ENCODE peak calls at places on chromosome 20, in four cellular contexts. N, M, C and H are unnamed samples.

GRCh38 chr20:63837475-63837874 is 6.4 kb upstream of the ZBTB46 start:
- DNase-seq in N (no peak), M (no peak), C (no peak), H (no peak)

GRCh38 chr20:52103911-52104545 is 87.6 kb downstream of the ZFP64 start:
- DNase-seq in N (no peak), M (no peak), C (no peak), H (no peak)

GRCh38 chr20:48437146-48437545 is 390.7 kb downstream of the PREX1 start:
- DNase-seq in N (no peak), M (no peak), C (no peak), H (no peak)

GRCh38 chr20:63694596-63695418 is 1.6 kb upstream of the TNFRSF6B start:
- DNase-seq in N (no peak), M (no peak), C (no peak), H (no peak)

GRCh38 chr20:7410150-7410549 is 530.1 kb downstream of the HAO1 start:
- DNase-seq in N (no peak), M (no peak), C (no peak), H (no peak)

GRCh38 chr20:48919882-48920526 is 1.5 kb upstream of the ARFGEF2 start:
- DNase-seq in N (peak), M (no peak), C (no peak), H (no peak)

GRCh38 chr20:50450961-50451752 is 59.0 kb upstream of the PTPN1 start:
- DNase-seq in N (peak), M (no peak), C (peak), H (no peak)

GRCh38 chr20:50478162-50479036 is 31.8 kb upstream of the PTPN1 start:
- DNase-seq in N (peak), M (peak), C (no peak), H (peak)

GRCh38 chr20:6053064-6053775 is 640 bp downstream of the LRRN4 start:
- DNase-seq in N (no peak), M (no peak), C (no peak), H (no peak)

GRCh38 chr20:40494238-40494637 is 194.8 kb downstream of the MAFB start:
- DNase-seq in N (no peak), M (no peak), C (no peak), H (no peak)

GRCh38 chr20:59955131-59955796 is 3.0 kb upstream of the CDH26 start:
- DNase-seq in N (peak), M (peak), C (no peak), H (peak)

GRCh38 chr20:5065489-5066383 is 54.0 kb downstream of the PCNA start:
- DNase-seq in N (peak), M (no peak), C (no peak), H (peak)

GRCh38 chr20:53162251-53162835 is 190.2 kb downstream of the TSHZ2 start:
- DNase-seq in N (no peak), M (peak), C (no peak), H (peak)

GRCh38 chr20:50843331-50844276 is 48.7 kb downstream of the BCAS4 start:
- DNase-seq in N (no peak), M (no peak), C (no peak), H (no peak)

GRCh38 chr20:35886537-35886936 is 67.8 kb downstream of the SCAND1 start:
- DNase-seq in N (no peak), M (no peak), C (no peak), H (no peak)

DNA sequence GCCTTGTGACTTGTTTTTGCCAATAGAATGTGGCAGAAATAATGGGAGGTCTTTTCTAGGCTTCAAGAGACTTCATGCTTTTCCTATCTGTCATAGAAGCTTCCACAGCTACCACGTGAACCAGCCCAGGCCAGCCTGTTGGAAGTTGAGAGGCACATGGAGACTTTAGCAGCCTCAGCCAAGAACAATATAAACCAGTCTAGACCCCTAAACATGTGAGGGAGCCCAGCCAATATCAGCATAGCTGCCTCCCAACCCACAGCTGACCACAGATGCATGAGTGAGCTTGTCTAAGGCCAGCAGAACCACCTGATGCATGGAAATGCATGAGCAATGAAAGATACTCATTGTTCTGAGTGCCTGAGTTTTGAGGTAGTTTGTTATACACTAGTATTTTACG is 540.7 kb upstream of the BTBD3 start:
- DNase-seq in N (no peak), M (no peak), C (no peak), H (no peak)
- TF ChIP-seq ZBTB33 in N (no peak), M (no peak), C (no peak), H (no peak)

GRCh38 chr20:34365765-34366213 is 2.7 kb downstream of the ITCH start:
- DNase-seq in N (no peak), M (no peak), C (peak), H (no peak)
- TF ChIP-seq CEBPB in N (no peak), M (no peak), C (no peak), H (no peak)

GRCh38 chr20:460707-461106 is 1.6 kb downstream of the TBC1D20 start:
- DNase-seq in N (peak), M (no peak), C (no peak), H (no peak)

GRCh38 chr20:462199-462991 is at the start of gene TBC1D20:
- DNase-seq in N (peak), M (peak), C (peak), H (peak)

GRCh38 chr20:460180-460579 is 2.2 kb downstream of the TBC1D20 start:
- DNase-seq in N (peak), M (no peak), C (no peak), H (no peak)

GRCh38 chr20:461254-462198 is 807 bp downstream of the TBC1D20 start:
- DNase-seq in N (no peak), M (no peak), C (no peak), H (no peak)

GRCh38 chr20:458766-459165 is 3.6 kb downstream of the TBC1D20 start:
- DNase-seq in N (no peak), M (no peak), C (no peak), H (no peak)
- TF ChIP-seq ZBTB33 in N (no peak), M (no peak), C (no peak), H (no peak)

GRCh38 chr20:56519551-56519950 is 5.0 kb upstream of the FAM209A start:
- DNase-seq in N (no peak), M (no peak), C (no peak), H (no peak)

GRCh38 chr20:56520180-56520579 is 4.4 kb upstream of the FAM209A start:
- DNase-seq in N (no peak), M (no peak), C (no peak), H (no peak)

GRCh38 chr20:56517641-56518040 is 6.9 kb upstream of the FAM209A start:
- DNase-seq in N (no peak), M (no peak), C (no peak), H (no peak)

GRCh38 chr20:56518126-56518525 is 6.4 kb upstream of the FAM209A start:
- DNase-seq in N (no peak), M (no peak), C (no peak), H (no peak)

GRCh38 chr20:56518999-56519398 is 5.5 kb upstream of the FAM209A start:
- DNase-seq in N (no peak), M (no peak), C (no peak), H (no peak)
- TF ChIP-seq CEBPB in N (no peak), M (no peak), C (no peak), H (no peak)

DNA sequence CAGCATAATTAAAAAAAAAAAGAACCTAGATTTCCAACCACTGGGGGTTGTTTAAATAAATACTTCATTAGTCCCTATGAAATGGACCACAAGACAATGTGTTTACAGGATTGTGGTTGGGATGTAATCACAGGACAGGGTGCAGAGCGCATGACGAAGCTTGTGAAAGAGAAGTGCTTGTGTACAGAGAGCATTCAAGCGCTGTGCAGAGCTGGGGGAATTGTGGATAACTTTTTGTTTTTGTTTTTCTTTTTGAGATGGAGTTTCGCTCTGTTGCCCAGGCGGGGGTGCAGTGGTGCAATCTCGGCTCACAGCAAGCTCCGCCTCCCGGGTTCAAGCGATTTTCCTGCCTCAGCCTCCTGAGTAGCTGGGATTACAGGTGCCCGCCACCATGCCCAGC is 22.3 kb downstream of the LAMA5 start:
- DNase-seq in N (no peak), M (no peak), C (no peak), H (no peak)
- TF ChIP-seq ZBTB33 in N (peak), M (no peak), C (no peak), H (no peak)

DNA sequence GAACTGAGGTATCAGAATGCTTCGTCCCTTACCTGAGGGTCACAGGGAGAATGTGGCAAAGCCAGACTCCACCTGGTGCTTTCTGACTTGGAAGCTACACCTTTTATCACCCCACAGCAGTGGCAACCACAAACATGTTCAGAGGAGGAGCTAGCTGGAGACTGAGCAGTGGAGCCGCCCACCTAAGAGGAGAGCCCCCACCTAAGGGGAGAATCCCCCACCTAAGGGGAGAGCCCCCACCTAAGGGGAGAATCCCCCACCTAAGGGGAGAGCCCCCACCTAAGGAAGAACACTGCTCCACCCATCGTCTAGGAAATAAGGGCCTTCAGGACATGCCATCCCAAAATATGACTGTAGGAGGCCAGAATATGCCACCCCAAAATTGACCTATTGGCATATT is 4.0 kb downstream of the SLC52A3 start:
- DNase-seq in N (no peak), M (no peak), C (no peak), H (no peak)
- TF ChIP-seq CEBPB in N (no peak), M (no peak), C (no peak), H (no peak)

DNA sequence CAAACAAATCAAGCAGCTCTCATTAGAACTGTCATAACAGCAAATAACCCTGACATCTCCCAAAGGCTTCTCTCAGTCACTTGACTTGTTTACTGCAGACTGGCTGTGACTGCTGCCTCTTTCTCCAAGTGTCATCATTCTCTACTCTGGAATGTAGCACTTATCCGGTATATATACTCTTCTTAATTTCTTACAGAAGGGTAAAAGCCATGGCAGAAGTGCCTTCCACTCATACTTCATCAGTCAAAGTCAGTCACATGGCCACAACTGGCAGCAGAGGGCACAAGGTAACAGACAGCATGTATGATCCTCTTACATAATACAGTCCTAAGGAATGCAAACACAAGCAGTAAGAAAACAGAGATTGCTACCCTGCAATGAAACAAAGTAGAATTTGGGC is 9.3 kb downstream of the NAPB start:
- DNase-seq in N (peak), M (no peak), C (no peak), H (no peak)
- TF ChIP-seq ZBTB33 in N (no peak), M (no peak), C (no peak), H (no peak)

DNA sequence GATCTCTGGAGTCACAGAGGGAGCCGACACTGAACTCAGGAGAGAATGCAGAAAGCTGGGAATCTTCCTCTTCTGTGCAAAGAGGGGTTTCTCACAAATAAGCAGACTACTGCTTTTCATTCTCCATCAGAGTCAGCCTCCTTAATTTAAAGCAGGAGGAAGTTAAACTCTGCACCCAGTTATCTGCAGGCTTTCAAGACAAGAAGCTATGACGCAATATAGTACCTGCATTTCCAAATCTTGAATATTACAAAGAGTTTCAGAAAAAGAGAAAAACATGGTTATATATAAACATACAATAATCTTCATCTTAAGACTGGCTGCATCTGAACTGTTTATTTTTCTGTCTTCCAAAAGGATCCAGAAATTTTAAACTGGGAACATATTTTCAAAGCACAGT is 18.0 kb upstream of the SNRPB2 start:
- DNase-seq in N (no peak), M (no peak), C (no peak), H (no peak)
- TF ChIP-seq CEBPB in N (peak), M (peak), C (no peak), H (no peak)

GRCh38 chr20:17904027-17904426 is 64.6 kb downstream of the SNX5 start:
- DNase-seq in N (no peak), M (no peak), C (peak), H (no peak)
- TF ChIP-seq ZBTB33 in N (no peak), M (no peak), C (no peak), H (no peak)

GRCh38 chr20:61765871-61766654 is 299.6 kb downstream of the TAF4 start:
- DNase-seq in N (no peak), M (peak), C (no peak), H (no peak)
- TF ChIP-seq CEBPB in N (no peak), M (no peak), C (no peak), H (no peak)